ENCODE peak calls at places on chromosomes 11 and 22, in ten cellular contexts. F, X, P, T, S, B, Q, N, E and O are unnamed samples.

GRCh38 chr11:112590778-112591177 is 330.1 kb upstream of the PLET1 start:
- DNase-seq in N (no peak), S (no peak), P (no peak), F (no peak), B (no peak), T (no peak), Q (no peak), X (no peak), E (no peak), O (no peak)

GRCh38 chr11:130396965-130397364 is 31.4 kb downstream of the ADAMTS8 start:
- DNase-seq in X (no peak), E (no peak), N (no peak), P (no peak), T (no peak), B (no peak), S (no peak), Q (no peak), F (no peak), O (no peak)

GRCh38 chr22:31151872-31152271 is 8.1 kb upstream of the RNF185 start:
- DNase-seq in P (no peak), T (no peak), S (no peak), E (no peak), N (no peak), X (no peak), F (no peak), Q (no peak), B (no peak), O (no peak)

GRCh38 chr11:125846188-125846587 is 13.1 kb downstream of the PATE4 start:
- DNase-seq in E (no peak), S (no peak), F (no peak), Q (no peak), T (no peak), X (no peak), P (no peak), N (no peak), B (no peak), O (no peak)

GRCh38 chr11:110712643-110713468 is 619 bp upstream of the ARHGAP20 start:
- DNase-seq in Q (no peak), T (no peak), X (peak), B (no peak), S (peak), P (peak), F (no peak), N (no peak), E (peak), O (no peak)

GRCh38 chr11:132851247-132851646 is 681.1 kb downstream of the OPCML start:
- DNase-seq in Q (no peak), N (no peak), E (no peak), T (no peak), P (no peak), X (no peak), B (no peak), F (no peak), S (no peak), O (no peak)

GRCh38 chr11:130831506-130832385 is 84.5 kb downstream of the SNX19 start:
- DNase-seq in N (no peak), T (no peak), B (no peak), P (no peak), Q (no peak), E (no peak), F (no peak), X (no peak), S (peak), O (peak)

GRCh38 chr11:62458212-62459002 is 39.6 kb downstream of the SCGB1A1 start:
- DNase-seq in T (no peak), B (no peak), X (no peak), P (no peak), S (no peak), Q (no peak), E (no peak), F (no peak), N (no peak), O (no peak)

GRCh38 chr11:9130297-9130696 is 38.9 kb upstream of the SCUBE2 start:
- DNase-seq in B (no peak), S (no peak), E (no peak), P (no peak), X (no peak), T (no peak), N (no peak), F (no peak), Q (peak), O (no peak)

GRCh38 chr22:45320326-45320976 is 10.7 kb downstream of the FAM118A start:
- DNase-seq in X (no peak), E (no peak), Q (no peak), N (no peak), F (no peak), B (no peak), T (no peak), S (peak), P (no peak), O (no peak)

GRCh38 chr11:73333626-73334199 is 25.6 kb downstream of the ARHGEF17 start:
- DNase-seq in X (no peak), T (no peak), Q (no peak), N (no peak), E (no peak), P (no peak), F (no peak), S (no peak), B (no peak), O (no peak)

GRCh38 chr11:113121746-113122145 is 160.5 kb downstream of the NCAM1 start:
- DNase-seq in S (no peak), P (no peak), F (no peak), E (no peak), T (no peak), N (no peak), X (no peak), B (no peak), Q (no peak), O (no peak)

GRCh38 chr11:48043111-48043997 is 63.0 kb downstream of the PTPRJ start:
- DNase-seq in S (peak), X (no peak), T (no peak), E (no peak), B (no peak), N (no peak), F (no peak), P (no peak), Q (peak), O (no peak)

GRCh38 chr11:58726594-58727414 is 4.9 kb downstream of the GLYAT start:
- DNase-seq in T (peak), N (no peak), B (no peak), E (no peak), F (no peak), Q (no peak), X (no peak), S (peak), P (no peak), O (no peak)

GRCh38 chr11:72856551-72857342 is 42.5 kb downstream of the ATG16L2 start:
- DNase-seq in N (no peak), P (peak), S (no peak), T (no peak), X (no peak), B (no peak), Q (no peak), F (no peak), E (no peak), O (peak)

GRCh38 chr22:44357962-44358553 is 45.3 kb upstream of the SHISAL1 start:
- DNase-seq in Q (no peak), N (no peak), T (no peak), P (no peak), S (no peak), F (no peak), E (no peak), B (no peak), X (no peak), O (no peak)

GRCh38 chr11:2270322-2271076 is at the start of gene ASCL2:
- DNase-seq in B (no peak), F (no peak), E (peak), X (peak), N (no peak), T (no peak), S (peak), Q (no peak), P (no peak), O (no peak)

GRCh38 chr22:22770280-22770871 is 117.2 kb upstream of the IGLL5 start:
- DNase-seq in F (no peak), T (peak), P (no peak), E (peak), B (peak), N (no peak), X (peak), Q (peak), S (no peak), O (no peak)

GRCh38 chr11:102393272-102393730 is 46.3 kb downstream of the BIRC2 start:
- DNase-seq in N (no peak), B (no peak), T (no peak), E (no peak), X (no peak), Q (no peak), P (no peak), F (no peak), S (no peak), O (no peak)

GRCh38 chr11:126332221-126332711 is 23.2 kb upstream of the ST3GAL4 start:
- DNase-seq in N (no peak), Q (no peak), B (no peak), P (no peak), F (no peak), S (no peak), E (no peak), T (no peak), X (peak), O (peak)

GRCh38 chr11:20161923-20162322 is 1.6 kb upstream of the DBX1 start:
- DNase-seq in Q (no peak), N (no peak), P (no peak), X (no peak), B (no peak), F (no peak), E (no peak), S (no peak), T (no peak), O (no peak)

GRCh38 chr11:13463779-13464290 is 813 bp upstream of the BTBD10 start:
- DNase-seq in E (no peak), F (no peak), Q (no peak), S (no peak), X (no peak), P (no peak), T (no peak), B (no peak), N (no peak), O (no peak)

GRCh38 chr11:103525069-103525468 is 415.8 kb downstream of the DYNC2H1 start:
- DNase-seq in X (no peak), E (no peak), F (no peak), T (no peak), N (no peak), B (no peak), S (no peak), Q (no peak), P (no peak), O (no peak)

GRCh38 chr11:11076276-11076675 is 218.4 kb upstream of the ZBED5 start:
- DNase-seq in S (peak), P (no peak), F (no peak), B (no peak), X (no peak), N (no peak), E (no peak), T (no peak), Q (no peak), O (no peak)

GRCh38 chr11:41926339-41926738 is 466.9 kb upstream of the LRRC4C start:
- DNase-seq in Q (no peak), N (no peak), P (no peak), E (no peak), X (no peak), T (no peak), S (no peak), B (no peak), F (no peak), O (no peak)

GRCh38 chr11:12165237-12165875 is 55.0 kb downstream of the MICAL2 start:
- DNase-seq in N (no peak), S (no peak), F (no peak), T (no peak), B (no peak), E (no peak), Q (no peak), P (no peak), X (no peak), O (no peak)

GRCh38 chr11:113884361-113884836 is 9.0 kb upstream of the USP28 start:
- DNase-seq in F (no peak), B (no peak), E (no peak), S (no peak), P (no peak), N (no peak), X (no peak), Q (no peak), T (no peak), O (no peak)

GRCh38 chr22:48752451-48753380 is 1075.0 kb downstream of the BRD1 start:
- DNase-seq in F (no peak), X (no peak), P (no peak), B (no peak), Q (no peak), N (no peak), E (no peak), S (no peak), T (no peak), O (no peak)